ENCODE peak calls at places on chromosomes 11 and 22, in seven cellular contexts. D is HCT116, R is H1, E is K562, T is SK-N-SH, V is GM12878, H is HepG2. S is an unnamed sample.

GRCh38 chr11:61810671-61811175 is 6.1 kb downstream of the FADS1 start:
- DNase-seq in D (no peak), R (no peak), E (no peak), T (no peak), V (no peak), H (no peak), S (no peak)

GRCh38 chr22:27987557-27987956 is 68.5 kb upstream of the PITPNB start:
- DNase-seq in D (no peak), R (no peak), E (no peak), T (no peak), V (no peak), H (no peak), S (no peak)

GRCh38 chr22:26239561-26239960 is 70.3 kb downstream of the SEZ6L start:
- DNase-seq in D (no peak), R (no peak), E (peak; percentile 16), T (no peak), V (no peak), H (no peak), S (no peak)

GRCh38 chr22:19815093-19815822 is 39.4 kb downstream of the GNB1L start:
- DNase-seq in D (no peak), R (no peak), E (peak; percentile 94), T (no peak), V (no peak), H (no peak), S (no peak)

GRCh38 chr11:134537941-134538340 is 125.9 kb upstream of the B3GAT1 start:
- DNase-seq in D (no peak), R (no peak), E (no peak), T (no peak), V (no peak), H (no peak), S (no peak)

GRCh38 chr22:27309713-27310112 is 491.8 kb downstream of the MN1 start:
- DNase-seq in D (no peak), R (no peak), E (no peak), T (no peak), V (no peak), H (no peak), S (no peak)

GRCh38 chr11:67357831-67358555 is 4.6 kb upstream of the POLD4 start:
- DNase-seq in D (no peak), R (no peak), E (no peak), T (peak; percentile 17), V (no peak), H (no peak), S (no peak)

GRCh38 chr11:1353383-1354124 is 36.2 kb upstream of the BRSK2 start:
- DNase-seq in D (no peak), R (no peak), E (no peak), T (peak; percentile 4), V (no peak), H (no peak), S (no peak)

GRCh38 chr11:43927925-43928707 is 14.3 kb upstream of the C11orf96 start:
- DNase-seq in D (no peak), R (no peak), E (no peak), T (no peak), V (no peak), H (no peak), S (no peak)

GRCh38 chr11:2137202-2138071 is 1.8 kb downstream of the IGF2 start:
- DNase-seq in D (peak; percentile 36), R (no peak), E (peak; percentile 46), T (peak; percentile 95), V (no peak), H (peak; percentile 80), S (peak; percentile 39)

GRCh38 chr22:32897400-32897799 is 95.9 kb downstream of the TIMP3 start:
- DNase-seq in D (no peak), R (no peak), E (peak; percentile 37), T (no peak), V (no peak), H (no peak), S (no peak)

GRCh38 chr11:61375709-61376108 is 13.5 kb downstream of the TMEM138 start:
- DNase-seq in D (no peak), R (no peak), E (no peak), T (no peak), V (no peak), H (no peak), S (no peak)

GRCh38 chr11:17403977-17404759 is 15.7 kb upstream of the KCNJ11 start:
- DNase-seq in D (no peak), R (no peak), E (no peak), T (no peak), V (no peak), H (no peak), S (no peak)

GRCh38 chr22:46537946-46538815 is 761 bp upstream of the CELSR1 start:
- DNase-seq in D (no peak), R (no peak), E (no peak), T (peak; percentile 69), V (no peak), H (no peak), S (no peak)

GRCh38 chr11:120603071-120603470 is 91.5 kb downstream of the GRIK4 start:
- DNase-seq in D (no peak), R (no peak), E (no peak), T (no peak), V (no peak), H (no peak), S (no peak)

GRCh38 chr11:105236631-105237030 is 97.1 kb upstream of the CARD18 start:
- DNase-seq in D (no peak), R (no peak), E (no peak), T (no peak), V (no peak), H (no peak), S (no peak)

GRCh38 chr11:22927793-22928192 is 67.5 kb upstream of the CCDC179 start:
- DNase-seq in D (no peak), R (no peak), E (no peak), T (no peak), V (no peak), H (no peak), S (no peak)

GRCh38 chr11:20762112-20762511 is 92.7 kb downstream of the NELL1 start:
- DNase-seq in D (no peak), R (no peak), E (no peak), T (no peak), V (no peak), H (no peak), S (no peak)

GRCh38 chr11:1827931-1828330 is 6.9 kb upstream of the SYT8 start:
- DNase-seq in D (no peak), R (no peak), E (no peak), T (no peak), V (no peak), H (no peak), S (no peak)

GRCh38 chr11:36399236-36399635 is 103.1 kb downstream of the PRR5L start:
- DNase-seq in D (no peak), R (no peak), E (no peak), T (no peak), V (no peak), H (no peak), S (no peak)

GRCh38 chr11:578276-579035 is 2.2 kb downstream of the PHRF1 start:
- DNase-seq in D (no peak), R (no peak), E (no peak), T (no peak), V (no peak), H (no peak), S (no peak)

GRCh38 chr11:20488352-20488751 is 100.8 kb downstream of the PRMT3 start:
- DNase-seq in D (no peak), R (no peak), E (peak; percentile 40), T (peak; percentile 35), V (no peak), H (no peak), S (no peak)

GRCh38 chr11:22797081-22797480 is 32.5 kb downstream of the SVIP start:
- DNase-seq in D (no peak), R (no peak), E (no peak), T (no peak), V (no peak), H (no peak), S (no peak)

GRCh38 chr11:74696932-74697687 is 34.1 kb downstream of the CHRDL2 start:
- DNase-seq in D (no peak), R (no peak), E (peak; percentile 29), T (no peak), V (no peak), H (peak; percentile 26), S (no peak)
- H3K27ac ChIP-seq in D (no peak overlapping the region), R (no peak overlapping the region), E (no peak overlapping the region), T (no peak overlapping the region), V (no peak overlapping the region), H (no peak overlapping the region), S (peak overlapping the region; percentile 10)

GRCh38 chr11:34359548-34359891 is 1.7 kb upstream of the ABTB2 start:
- DNase-seq in D (peak; percentile 21), R (no peak), E (no peak), T (peak; percentile 49), V (no peak), H (no peak), S (no peak)

GRCh38 chr11:34356918-34357645 is 728 bp downstream of the ABTB2 start:
- DNase-seq in D (no peak), R (no peak), E (peak; percentile 21), T (peak; percentile 75), V (no peak), H (no peak), S (no peak)

GRCh38 chr11:34357646-34358257 is at the start of gene ABTB2:
- DNase-seq in D (peak; percentile 90), R (peak; percentile 96), E (peak; percentile 97), T (peak; percentile 98), V (peak; percentile 64), H (peak; percentile 94), S (peak; percentile 81)

GRCh38 chr11:34358666-34359547 is 1.1 kb upstream of the ABTB2 start:
- DNase-seq in D (peak; percentile 68), R (no peak), E (peak; percentile 80), T (peak; percentile 73), V (peak; percentile 54), H (peak; percentile 83), S (peak; percentile 62)

GRCh38 chr11:34358258-34358665 is 452 bp upstream of the ABTB2 start:
- DNase-seq in D (peak; percentile 65), R (no peak), E (peak; percentile 67), T (no peak), V (no peak), H (peak; percentile 75), S (no peak)
- TF ChIP-seq SIN3A in D (no peak), R (no peak), E (no peak), T (no peak), V (no peak), H (no peak), S (no peak)

GRCh38 chr11:107006076-107006833 is 12.0 kb downstream of the GUCY1A2 start:
- DNase-seq in D (no peak), R (no peak), E (no peak), T (no peak), V (no peak), H (no peak), S (no peak)
- H3K27ac ChIP-seq in D (no peak overlapping the region), R (no peak overlapping the region), E (no peak overlapping the region), T (no peak overlapping the region), V (no peak overlapping the region), H (no peak overlapping the region), S (no peak overlapping the region)

GRCh38 chr11:112748713-112749481 is 212.3 kb upstream of the NCAM1 start:
- DNase-seq in D (no peak), R (no peak), E (no peak), T (peak; percentile 57), V (no peak), H (no peak), S (no peak)
- TF ChIP-seq SIN3A in D (no peak), R (no peak), E (no peak), T (no peak), V (no peak), H (no peak), S (no peak)